ENCODE peak calls at places on chromosomes 2 and 18, in seven cellular contexts. L is effector memory CD4-positive, alpha-beta T cell; K is hepatocyte; S is heart left ventricle; T is esophagus squamous epithelium; R is mucosa of descending colon; X is naive thymus-derived CD4-positive, alpha-beta T cell. Q is an unnamed sample. For H3K4me1, the result is how much of the 10 kb centered on the place peaks cover.

GRCh38 chr2:62941413-62941812 is 109.2 kb upstream of the OTX1 start:
- DNase-seq in R (no peak), L (no peak), S (no peak), X (no peak), T (no peak), K (no peak), Q (peak)

GRCh38 chr2:171432969-171433762 is 624 bp downstream of the METTL8 start:
- DNase-seq in R (peak), K (peak), X (no peak), S (no peak), L (no peak), T (no peak), Q (peak)

GRCh38 chr2:46385786-46386577 is 88.8 kb downstream of the EPAS1 start:
- DNase-seq in T (no peak), X (no peak), K (no peak), L (no peak), R (no peak), S (no peak), Q (no peak)

GRCh38 chr2:10084567-10084910 is 4.3 kb upstream of the CYS1 start:
- DNase-seq in L (no peak), X (no peak), S (no peak), R (no peak), K (no peak), T (no peak), Q (no peak)

GRCh38 chr18:837922-838321 is 25.9 kb upstream of the YES1 start:
- DNase-seq in L (no peak), K (no peak), S (no peak), X (no peak), T (no peak), R (no peak), Q (no peak)

GRCh38 chr2:152499921-152500320 is 164.9 kb downstream of the FMNL2 start:
- DNase-seq in K (no peak), S (no peak), L (no peak), T (no peak), R (no peak), X (no peak), Q (no peak)

GRCh38 chr2:51812138-51812866 is 780.4 kb upstream of the NRXN1 start:
- DNase-seq in K (no peak), R (no peak), L (no peak), X (no peak), T (no peak), S (no peak), Q (no peak)

GRCh38 chr2:116754371-116755101 is 1060.0 kb upstream of the DDX18 start:
- DNase-seq in L (no peak), X (no peak), R (no peak), T (no peak), K (no peak), S (peak), Q (peak)

GRCh38 chr2:130785466-130786055 is 30.2 kb downstream of the AMER3 start:
- DNase-seq in X (no peak), L (no peak), R (no peak), K (no peak), T (no peak), S (no peak), Q (no peak)

GRCh38 chr18:35355140-35355618 is 11.0 kb upstream of the ZNF24 start:
- DNase-seq in X (peak), S (peak), R (peak), K (peak), L (peak), T (peak), Q (peak)

GRCh38 chr2:229342376-229342775 is 71.3 kb upstream of the PID1 start:
- DNase-seq in T (no peak), R (peak), L (no peak), S (peak), X (no peak), K (peak), Q (peak)

GRCh38 chr2:219912530-219912929 is 285.1 kb downstream of the SLC4A3 start:
- DNase-seq in R (no peak), T (no peak), S (no peak), L (no peak), K (peak), X (no peak), Q (no peak)

GRCh38 chr2:215961981-215962380 is 51.4 kb downstream of the MREG start:
- DNase-seq in X (no peak), L (no peak), K (no peak), R (no peak), T (no peak), S (no peak), Q (no peak)

GRCh38 chr2:127423476-127423840 is 5.2 kb downstream of the PROC start:
- DNase-seq in K (peak), L (no peak), X (no peak), T (no peak), S (no peak), R (peak), Q (no peak)

GRCh38 chr2:211468881-211469280 is 912.5 kb downstream of the CPS1 start:
- DNase-seq in S (no peak), K (peak), R (no peak), L (no peak), T (no peak), X (no peak), Q (peak)

DNA sequence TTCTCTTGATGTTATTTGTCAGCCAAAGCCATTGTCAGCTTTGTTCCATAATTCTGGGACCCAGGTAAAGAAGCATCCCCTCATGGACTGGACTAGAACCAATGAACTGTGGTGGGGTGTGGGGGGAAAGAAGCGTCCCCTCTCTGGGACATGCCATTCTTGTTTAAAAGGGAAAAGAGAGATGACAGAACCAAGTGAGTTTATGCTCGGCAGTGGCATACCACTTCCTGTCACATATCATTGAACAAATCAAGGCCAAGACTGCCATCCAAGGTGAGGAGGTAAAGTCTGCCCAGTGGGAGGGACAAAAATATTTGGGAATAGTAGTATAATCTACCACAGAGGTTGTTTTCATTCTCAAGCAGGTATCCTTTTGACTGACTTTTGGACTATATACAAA is 4.7 kb upstream of the GLS start:
- DNase-seq in X (peak), S (no peak), R (no peak), L (peak), T (no peak), K (no peak), Q (no peak)
- H3K4me1 ChIP-seq in X (under half), S (under half), R (under half), L (under half), T (under half), K (under half), Q (under half)

DNA sequence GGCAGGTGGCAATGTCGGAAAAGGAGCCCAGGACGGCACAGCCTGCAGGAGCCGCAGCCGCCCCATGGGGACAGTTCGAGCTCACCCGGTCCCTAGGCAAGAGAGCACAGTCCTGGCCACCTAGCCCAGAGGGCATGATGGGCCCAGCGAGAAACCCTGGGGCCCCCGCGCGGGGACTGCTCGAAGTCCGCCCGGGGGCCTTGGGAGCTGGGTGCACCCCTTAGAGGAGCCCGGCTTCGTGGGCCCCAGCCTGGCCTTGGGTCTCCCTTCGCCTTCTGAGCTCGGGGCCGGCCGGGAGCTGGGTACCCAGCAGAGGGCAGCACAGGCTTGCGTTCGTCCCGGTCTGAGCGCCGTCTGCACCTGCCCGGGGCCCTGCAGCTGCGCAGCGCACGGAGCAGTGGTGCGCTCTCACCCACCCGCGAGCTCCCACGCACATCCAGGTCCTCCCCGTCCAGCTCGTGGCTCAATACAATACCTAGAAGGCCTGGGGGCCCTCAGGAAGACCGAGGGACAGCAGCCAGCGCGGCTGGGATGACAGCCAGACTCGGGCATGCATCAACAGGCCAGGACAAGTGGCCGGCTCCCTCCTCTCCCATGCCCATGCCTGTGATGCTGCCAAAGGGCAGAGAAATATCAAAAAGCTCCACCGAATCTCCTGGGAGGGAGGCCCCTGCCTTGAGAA is 96.2 kb upstream of the ZNF532 start:
- DNase-seq in T (no peak), S (peak), K (peak), R (peak), L (peak), X (peak), Q (peak)
- H3K4me3 ChIP-seq in T (peak), S (peak), K (no peak), R (no peak), L (peak), X (no peak), Q (no peak)

GRCh38 chr2:105730170-105730569 is 14.5 kb upstream of the NCK2 start:
- DNase-seq in T (no peak), X (no peak), S (no peak), K (peak), R (no peak), L (no peak), Q (no peak)
- H3K4me1 ChIP-seq in T (under half), X (under half), S (under half), K (under half), R (under half), L (under half), Q (under half)

GRCh38 chr2:64106481-64106880 is 37.7 kb downstream of the PELI1 start:
- DNase-seq in S (no peak), L (no peak), K (no peak), R (no peak), X (no peak), T (no peak), Q (no peak)
- H3K4me3 ChIP-seq in S (no peak), L (no peak), K (no peak), R (no peak), X (no peak), T (no peak), Q (no peak)

GRCh38 chr2:241082338-241083090 is 19.6 kb downstream of the MTERF4 start:
- DNase-seq in K (no peak), T (no peak), X (no peak), R (no peak), L (no peak), S (no peak), Q (no peak)
- H3K4me1 ChIP-seq in K (under half), T (under half), X (under half), R (under half), L (under half), S (under half), Q (under half)

GRCh38 chr2:54927751-54928615 is 122.3 kb downstream of the RTN4 start:
- DNase-seq in T (no peak), L (no peak), S (no peak), X (no peak), K (no peak), R (no peak), Q (no peak)
- H3K4me3 ChIP-seq in T (no peak), L (no peak), S (no peak), X (no peak), K (no peak), R (no peak), Q (no peak)

DNA sequence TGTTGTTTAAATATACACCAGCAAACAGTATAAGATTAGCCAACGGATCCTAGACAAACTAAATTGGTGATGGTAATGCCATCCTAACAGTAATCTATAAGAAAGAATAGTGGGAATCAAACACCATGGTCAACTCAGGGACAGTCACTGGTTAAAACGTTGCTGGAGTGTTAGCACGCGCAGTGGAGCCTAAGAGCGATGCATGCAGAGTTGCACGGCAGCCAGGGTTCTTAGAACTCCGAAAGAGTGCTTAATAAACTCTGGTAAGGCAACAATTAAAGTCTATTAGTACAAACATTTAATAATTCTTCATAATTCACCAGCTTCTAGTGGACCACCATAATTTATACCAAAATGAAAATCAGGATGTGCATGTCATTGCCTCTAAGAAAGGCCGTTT is 22.2 kb downstream of the LANCL1 start:
- DNase-seq in X (no peak), R (no peak), L (no peak), T (no peak), S (no peak), K (no peak), Q (no peak)
- H3K4me1 ChIP-seq in X (under half), R (under half), L (under half), T (under half), S (under half), K (under half), Q (under half)

DNA sequence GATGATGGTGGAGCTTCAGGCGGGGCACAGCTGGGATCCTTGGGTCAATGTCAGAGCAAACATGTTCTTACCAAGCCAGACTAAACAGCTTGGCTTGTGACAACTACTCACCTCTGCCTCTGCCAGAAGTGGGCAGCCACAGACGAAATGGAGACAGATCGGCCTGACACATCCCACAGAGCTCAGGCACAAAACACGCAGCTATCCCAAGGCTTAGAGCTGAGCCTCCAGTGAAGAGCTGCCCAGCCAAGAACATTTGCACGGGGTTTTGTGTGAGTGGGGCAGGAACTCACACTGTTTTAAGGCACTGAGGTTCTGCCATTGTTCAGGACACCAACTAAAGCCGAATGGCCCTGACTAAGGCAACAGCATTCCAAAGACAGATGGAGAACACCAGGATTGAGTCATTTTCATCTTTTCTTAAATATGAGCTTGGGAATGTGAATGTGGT is 12.8 kb downstream of the PXDN start:
- DNase-seq in K (no peak), T (no peak), S (no peak), X (no peak), R (peak), L (no peak), Q (peak)
- H3K4me3 ChIP-seq in K (no peak), T (no peak), S (no peak), X (no peak), R (no peak), L (no peak), Q (no peak)

DNA sequence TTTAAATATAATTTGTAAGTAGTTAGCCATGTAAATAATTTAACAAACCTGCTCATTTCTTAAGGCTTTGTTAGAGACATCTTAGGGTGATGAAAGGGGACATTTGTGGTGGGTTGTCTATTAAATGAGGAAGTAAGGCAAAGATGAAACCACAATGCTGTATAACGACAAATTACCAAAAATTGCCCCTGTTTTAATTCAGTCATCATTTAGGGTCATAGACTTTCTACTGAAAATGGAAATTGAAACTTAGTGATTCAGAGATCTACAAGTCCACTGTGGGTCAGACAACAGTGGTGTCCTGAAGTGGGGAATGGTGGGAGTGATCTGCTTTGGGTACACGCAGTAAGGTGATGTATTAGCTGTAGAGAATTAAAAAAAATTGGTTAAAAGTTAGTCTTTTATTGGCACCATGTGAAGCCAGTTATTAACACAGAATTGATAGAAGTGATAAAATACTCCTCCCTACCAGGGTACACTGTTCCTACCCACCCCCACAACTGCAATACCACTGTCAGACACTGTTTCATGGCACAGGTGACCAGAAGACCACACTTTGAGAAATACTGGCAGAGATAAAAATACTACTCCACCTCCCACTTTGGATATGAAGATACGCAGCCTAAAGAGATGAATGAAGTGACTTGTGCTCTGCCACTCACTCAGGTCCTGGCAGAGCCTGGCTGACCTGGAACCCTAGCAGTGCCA is 13.4 kb downstream of the CERS6 start:
- DNase-seq in L (no peak), S (no peak), K (no peak), R (no peak), T (no peak), X (no peak), Q (no peak)
- H3K4me1 ChIP-seq in L (under half), S (half or more), K (half or more), R (under half), T (under half), X (under half), Q (under half)

Q was measured in SJCRH30.